ENCODE peak calls at places on chromosomes 13 and 19, in four cellular contexts. I, K, U and V are unnamed samples.

GRCh38 chr13:114035583-114036501 is 62.0 kb upstream of the C13orf46 start:
- DNase-seq in I (no peak), K (no peak), U (no peak), V (no peak)

GRCh38 chr19:42313096-42313839 is at the start of gene TMEM145:
- DNase-seq in I (peak; percentile 77), K (no peak), U (peak; percentile 18), V (peak; percentile 68)

GRCh38 chr19:17327654-17328516 is 6.8 kb downstream of the ANO8 start:
- DNase-seq in I (peak; percentile 77), K (peak; percentile 51), U (no peak), V (no peak)

GRCh38 chr13:68199271-68199670 is 969.1 kb upstream of the PCDH9 start:
- DNase-seq in I (no peak), K (no peak), U (no peak), V (no peak)

GRCh38 chr19:1275260-1275975 is at the start of gene FAM174C:
- DNase-seq in I (peak; percentile 95), K (peak; percentile 94), U (peak; percentile 92), V (peak; percentile 93)

GRCh38 chr13:54799621-54800226 is 1771.1 kb downstream of the OLFM4 start:
- DNase-seq in I (no peak), K (no peak), U (no peak), V (no peak)

GRCh38 chr13:77316430-77316829 is 10.5 kb downstream of the MYCBP2 start:
- DNase-seq in I (no peak), K (no peak), U (no peak), V (no peak)

GRCh38 chr19:42323852-42324654 is 1.4 kb upstream of the MEGF8 start:
- DNase-seq in I (peak; percentile 29), K (peak; percentile 24), U (no peak), V (no peak)

GRCh38 chr19:3577741-3578344 is 5.1 kb downstream of the HMG20B start:
- DNase-seq in I (no peak), K (no peak), U (no peak), V (no peak)

GRCh38 chr13:57666554-57666953 is 35.0 kb downstream of the PCDH17 start:
- DNase-seq in I (no peak), K (no peak), U (no peak), V (no peak)

GRCh38 chr19:48302600-48302959 is 22.8 kb upstream of the EMP3 start:
- DNase-seq in I (no peak), K (no peak), U (no peak), V (no peak)

GRCh38 chr19:48308695-48309586 is 16.4 kb upstream of the EMP3 start:
- DNase-seq in I (no peak), K (no peak), U (no peak), V (no peak)

GRCh38 chr19:48303367-48303766 is 22.0 kb upstream of the EMP3 start:
- DNase-seq in I (no peak), K (no peak), U (no peak), V (no peak)

GRCh38 chr19:48301886-48302599 is 23.3 kb upstream of the EMP3 start:
- DNase-seq in I (no peak), K (no peak), U (no peak), V (no peak)

DNA sequence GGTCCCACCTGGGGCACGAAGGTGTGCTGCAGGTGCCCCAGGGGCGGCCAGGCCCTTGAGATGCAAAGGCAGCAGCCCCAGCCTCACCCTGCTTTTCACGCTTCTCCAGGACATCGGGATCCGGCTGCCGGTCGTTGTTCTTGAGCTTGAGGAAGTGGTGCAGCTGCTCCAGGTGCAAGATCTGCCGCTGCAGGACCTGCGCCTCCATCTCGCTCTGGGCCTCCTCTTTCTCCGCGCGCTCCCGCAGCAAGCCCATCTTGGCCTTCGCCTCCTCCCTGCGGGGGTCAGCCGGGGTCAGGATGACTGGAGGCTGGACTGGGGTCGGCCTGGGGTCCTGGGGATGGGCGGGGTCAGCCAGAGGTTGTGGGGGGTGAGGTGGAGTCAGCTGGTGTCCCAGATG is 21.5 kb upstream of the EMP3 start:
- DNase-seq in I (no peak), K (no peak), U (no peak), V (no peak)
- H3K4me3 ChIP-seq in I (no peak overlapping the region), K (no peak overlapping the region), U (no peak overlapping the region), V (no peak overlapping the region)

GRCh38 chr19:8880864-8881488 is 48.8 kb downstream of the MBD3L1 start:
- DNase-seq in I (no peak), K (no peak), U (no peak), V (no peak)
- H3K9me3 ChIP-seq in I (no peaks in the 10 kb centered on the region), K (no peaks in the 10 kb centered on the region), U (no peaks in the 10 kb centered on the region), V (peaks cover 7% of the 10 kb centered on the region)

GRCh38 chr13:59483441-59484116 is 680.1 kb downstream of the DIAPH3 start:
- DNase-seq in I (peak; percentile 37), K (no peak), U (no peak), V (no peak)
- H3K4me3 ChIP-seq in I (no peak overlapping the region), K (no peak overlapping the region), U (no peak overlapping the region), V (no peak overlapping the region)

GRCh38 chr19:27870293-27870692 is 1342.7 kb downstream of the UQCRFS1 start:
- DNase-seq in I (no peak), K (no peak), U (no peak), V (no peak)

GRCh38 chr19:27876489-27876888 is 1336.5 kb downstream of the UQCRFS1 start:
- DNase-seq in I (no peak), K (no peak), U (no peak), V (no peak)

GRCh38 chr19:27867981-27868380 is 1345.0 kb downstream of the UQCRFS1 start:
- DNase-seq in I (no peak), K (no peak), U (no peak), V (no peak)

GRCh38 chr19:27872370-27872769 is 1340.6 kb downstream of the UQCRFS1 start:
- DNase-seq in I (no peak), K (no peak), U (no peak), V (no peak)
- H3K9me3 ChIP-seq in I (no peaks in the 10 kb centered on the region), K (peaks cover 9% of the 10 kb centered on the region), U (peaks cover 6% of the 10 kb centered on the region), V (no peaks in the 10 kb centered on the region)

GRCh38 chr19:34575206-34575605 is 93.6 kb downstream of the WTIP start:
- DNase-seq in I (no peak), K (no peak), U (no peak), V (no peak)
- H3K4me3 ChIP-seq in I (no peak overlapping the region), K (no peak overlapping the region), U (no peak overlapping the region), V (no peak overlapping the region)

GRCh38 chr13:59948686-59949085 is 215.0 kb downstream of the DIAPH3 start:
- DNase-seq in I (no peak), K (no peak), U (no peak), V (no peak)

GRCh38 chr13:59951011-59951410 is 212.7 kb downstream of the DIAPH3 start:
- DNase-seq in I (no peak), K (no peak), U (no peak), V (no peak)

GRCh38 chr13:59946924-59947323 is 216.8 kb downstream of the DIAPH3 start:
- DNase-seq in I (no peak), K (no peak), U (no peak), V (no peak)

GRCh38 chr13:59950201-59950730 is 213.5 kb downstream of the DIAPH3 start:
- DNase-seq in I (no peak), K (no peak), U (no peak), V (no peak)
- H3K9me3 ChIP-seq in I (no peaks in the 10 kb centered on the region), K (no peaks in the 10 kb centered on the region), U (no peaks in the 10 kb centered on the region), V (no peaks in the 10 kb centered on the region)